ENCODE peak calls at places on chromosomes 3 and 15, in four cellular contexts. R is neural progenitor cell, Y is OCI-LY7, Q is MM.1S. F is an unnamed sample.
A peak's percentile ranks its signal among the peaks of the same experiment; 100 is the strongest.

GRCh38 chr3:127796045-127796720 is 26.1 kb downstream of the MGLL start:
- DNase-seq in R (no peak), Y (no peak), Q (no peak), F (no peak)

GRCh38 chr15:80856809-80857377 is 77.7 kb downstream of the CEMIP start:
- DNase-seq in R (peak; percentile 75), Y (no peak), Q (no peak), F (peak; percentile 82)

GRCh38 chr3:41350441-41350840 is 151.1 kb downstream of the CTNNB1 start:
- DNase-seq in R (no peak), Y (no peak), Q (no peak), F (peak; percentile 27)

GRCh38 chr15:42143866-42144625 is 12.4 kb downstream of the PLA2G4F start:
- DNase-seq in R (no peak), Y (no peak), Q (no peak), F (no peak)

GRCh38 chr3:195555110-195555509 is 12.0 kb upstream of the PPP1R2 start:
- DNase-seq in R (no peak), Y (no peak), Q (no peak), F (no peak)

GRCh38 chr3:72008226-72008996 is 223.5 kb upstream of the PROK2 start:
- DNase-seq in R (no peak), Y (no peak), Q (no peak), F (no peak)

GRCh38 chr15:67784057-67784781 is 41.1 kb upstream of the SKOR1 start:
- DNase-seq in R (no peak), Y (peak; percentile 99), Q (peak; percentile 94), F (no peak)

GRCh38 chr3:154089416-154090115 is 31.6 kb upstream of the ARHGEF26 start:
- DNase-seq in R (no peak), Y (no peak), Q (no peak), F (peak; percentile 97)

GRCh38 chr3:116302087-116302747 is 143.1 kb downstream of the LSAMP start:
- DNase-seq in R (no peak), Y (no peak), Q (no peak), F (peak; percentile 23)

GRCh38 chr3:18649666-18650363 is 224.7 kb upstream of the SATB1 start:
- DNase-seq in R (no peak), Y (no peak), Q (no peak), F (no peak)

GRCh38 chr3:142115927-142116668 is 33.2 kb downstream of the TFDP2 start:
- DNase-seq in R (no peak), Y (no peak), Q (no peak), F (no peak)

GRCh38 chr3:117104792-117105191 is 395.2 kb downstream of the TUSC7 start:
- DNase-seq in R (no peak), Y (no peak), Q (no peak), F (no peak)

GRCh38 chr3:128487813-128488635 is 5.0 kb downstream of the GATA2 start:
- DNase-seq in R (peak; percentile 96), Y (no peak), Q (peak; percentile 53), F (peak; percentile 83)

GRCh38 chr3:72487078-72487765 is 361.0 kb downstream of the SHQ1 start:
- DNase-seq in R (no peak), Y (no peak), Q (no peak), F (peak; percentile 90)

GRCh38 chr15:92821491-92822116 is 78.5 kb upstream of the CHD2 start:
- DNase-seq in R (no peak), Y (no peak), Q (no peak), F (peak; percentile 70)

GRCh38 chr3:166444336-166444735 is 607.1 kb upstream of the BCHE start:
- DNase-seq in R (no peak), Y (no peak), Q (no peak), F (peak; percentile 55)

GRCh38 chr3:32084870-32085269 is 21.6 kb upstream of the GPD1L start:
- DNase-seq in R (no peak), Y (no peak), Q (no peak), F (no peak)

GRCh38 chr15:51830279-51830806 is 890 bp downstream of the TMOD3 start:
- DNase-seq in R (no peak), Y (peak; percentile 48), Q (peak; percentile 27), F (peak; percentile 36)
- TF ChIP-seq EZH2phosphoT487 in R (no peak), Y (no peak), Q (no peak), F (no peak)

GRCh38 chr3:10263549-10264363 is 15.5 kb downstream of the TATDN2 start:
- DNase-seq in R (peak; percentile 79), Y (peak; percentile 36), Q (no peak), F (peak; percentile 56)
- TF ChIP-seq EZH2phosphoT487 in R (no peak), Y (no peak), Q (no peak), F (no peak)

DNA sequence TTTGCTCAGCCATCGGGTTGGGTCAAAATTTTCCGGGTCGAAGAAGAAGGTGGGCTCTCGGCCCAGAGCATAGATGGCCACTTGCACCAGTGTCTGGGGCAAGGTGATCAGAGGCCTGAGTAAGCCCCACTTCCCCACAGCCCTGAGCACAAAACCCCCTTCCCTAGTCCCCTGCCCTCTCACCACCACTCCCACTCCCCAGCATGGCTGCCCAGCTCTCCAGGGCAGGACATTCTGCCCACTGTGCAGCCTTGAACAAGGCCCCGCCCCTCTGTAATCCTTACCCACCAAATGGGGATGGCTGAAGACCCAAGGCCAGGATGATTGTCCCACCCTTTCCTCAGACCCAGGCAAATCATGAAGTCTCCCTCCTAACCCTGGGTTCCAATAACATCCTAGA is 28.8 kb downstream of the CYP11A1 start:
- DNase-seq in R (no peak), Y (no peak), Q (no peak), F (no peak)
- TF ChIP-seq EZH2phosphoT487 in R (no peak), Y (no peak), Q (no peak), F (no peak)

GRCh38 chr3:23778451-23778850 is 27.3 kb upstream of the UBE2E1 start:
- DNase-seq in R (no peak), Y (no peak), Q (no peak), F (no peak)

GRCh38 chr3:23779841-23780240 is 25.9 kb upstream of the UBE2E1 start:
- DNase-seq in R (no peak), Y (no peak), Q (no peak), F (no peak)

GRCh38 chr3:23781871-23782270 is 23.9 kb upstream of the UBE2E1 start:
- DNase-seq in R (no peak), Y (no peak), Q (no peak), F (no peak)

GRCh38 chr3:23775254-23775909 is 30.4 kb upstream of the UBE2E1 start:
- DNase-seq in R (no peak), Y (no peak), Q (no peak), F (no peak)

DNA sequence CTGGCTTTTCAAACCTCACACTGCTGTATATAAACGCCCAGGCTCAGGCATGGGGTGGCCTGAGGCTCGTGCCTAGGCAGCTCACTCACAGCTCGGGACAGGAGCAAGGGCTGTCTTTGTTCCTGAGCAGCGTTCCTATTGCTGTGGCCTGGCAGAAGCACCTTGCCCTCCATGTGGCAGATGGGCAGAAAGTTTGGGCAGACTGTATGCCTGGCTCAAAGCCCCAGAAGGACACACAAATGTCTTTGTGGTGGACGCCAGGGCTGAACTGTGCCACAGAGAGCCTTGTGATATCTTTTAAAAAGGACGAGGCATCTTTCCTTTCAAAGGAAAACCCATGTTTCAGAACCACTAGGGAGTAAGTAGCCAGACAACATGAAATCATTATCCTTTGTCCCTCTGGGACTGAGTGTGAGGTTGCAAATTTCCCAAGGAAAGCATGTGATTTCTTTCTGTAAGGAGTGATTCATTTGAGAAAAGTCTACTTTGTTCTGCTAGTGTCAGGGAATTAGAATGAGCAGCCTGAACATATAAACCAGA is 29.3 kb upstream of the UBE2E1 start:
- DNase-seq in R (no peak), Y (no peak), Q (no peak), F (no peak)
- TF ChIP-seq EZH2phosphoT487 in R (no peak), Y (no peak), Q (no peak), F (no peak)

GRCh38 chr15:73654659-73655058 is 21.5 kb upstream of the NPTN start:
- DNase-seq in R (no peak), Y (no peak), Q (no peak), F (no peak)

GRCh38 chr15:73655724-73656123 is 22.5 kb upstream of the NPTN start:
- DNase-seq in R (no peak), Y (no peak), Q (no peak), F (no peak)

GRCh38 chr15:73660455-73660854 is 23.7 kb upstream of the CD276 start:
- DNase-seq in R (no peak), Y (no peak), Q (no peak), F (no peak)

GRCh38 chr15:73658645-73659044 is 25.5 kb upstream of the NPTN start:
- DNase-seq in R (no peak), Y (no peak), Q (no peak), F (no peak)
- TF ChIP-seq EZH2phosphoT487 in R (no peak), Y (no peak), Q (no peak), F (no peak)

DNA sequence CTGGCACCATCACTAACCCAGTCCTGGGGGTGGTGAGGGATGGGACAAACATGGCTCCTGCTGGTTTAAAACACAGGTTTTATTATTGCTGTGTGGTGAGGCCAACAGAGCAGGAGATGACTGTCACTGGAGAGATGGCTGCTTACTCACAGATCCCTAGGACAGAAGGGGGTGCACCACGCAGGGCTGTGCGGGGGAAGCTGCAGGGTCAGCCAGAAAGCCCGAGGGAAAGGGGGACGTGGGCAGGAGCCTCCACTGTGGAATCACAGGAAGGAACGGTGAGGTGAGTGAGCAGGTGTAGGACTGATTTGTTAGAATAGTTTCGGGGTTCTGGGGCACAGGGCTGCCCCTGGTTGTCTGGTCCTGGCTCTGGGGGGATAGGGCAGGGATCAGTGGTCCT is 7.5 kb downstream of the CFAP100 start:
- DNase-seq in R (no peak), Y (no peak), Q (no peak), F (no peak)
- TF ChIP-seq EZH2phosphoT487 in R (no peak), Y (no peak), Q (no peak), F (no peak)

DNA sequence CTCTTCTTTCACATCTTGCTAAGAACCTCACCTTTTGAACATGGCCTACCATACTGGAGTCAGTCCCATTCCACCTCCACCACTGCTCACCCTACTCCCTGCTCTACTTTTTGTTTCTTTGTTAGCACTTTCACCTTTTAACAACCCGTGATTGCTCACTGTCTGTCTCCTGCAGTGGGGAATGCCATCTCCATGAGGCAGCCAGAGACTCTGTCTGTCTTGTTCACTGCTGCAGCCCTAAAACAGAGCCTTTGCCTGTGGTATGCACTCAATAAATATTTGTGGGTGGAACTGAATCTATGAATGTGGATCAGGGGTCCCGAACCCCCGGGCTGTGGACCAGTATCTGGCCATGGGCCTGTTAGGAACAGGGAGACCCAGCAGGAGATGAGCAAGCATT is 16.5 kb upstream of the TLE3 start:
- DNase-seq in R (no peak), Y (no peak), Q (no peak), F (no peak)
- TF ChIP-seq EZH2phosphoT487 in R (no peak), Y (no peak), Q (no peak), F (no peak)

F was measured in PC-3.